ENCODE peak calls at places on chromosomes 2 and 18, in four cellular contexts. Z is OCI-LY7, O is left ventricle myocardium inferior, E is cardiac fibroblast. R is an unnamed sample.

GRCh38 chr2:33126973-33127372 is 180.2 kb downstream of the LTBP1 start:
- DNase-seq in Z (no peak), E (peak), O (no peak), R (peak)

GRCh38 chr2:233830111-233830760 is 24.1 kb downstream of the HJURP start:
- DNase-seq in O (no peak), Z (no peak), E (no peak), R (no peak)

GRCh38 chr2:108257757-108258331 is 18.1 kb downstream of the SULT1C3 start:
- DNase-seq in E (no peak), Z (no peak), O (no peak), R (peak)

GRCh38 chr18:78153362-78153761 is 826.3 kb upstream of the SALL3 start:
- DNase-seq in E (no peak), Z (no peak), O (no peak), R (no peak)

GRCh38 chr18:62200121-62200914 is 13.3 kb downstream of the RELCH start:
- DNase-seq in Z (no peak), O (no peak), E (peak), R (peak)

GRCh38 chr18:76567835-76568445 is 72.9 kb upstream of the ZNF516 start:
- DNase-seq in E (no peak), O (no peak), Z (no peak), R (no peak)

GRCh38 chr2:110713508-110714362 is 18.6 kb upstream of the ACOXL start:
- DNase-seq in Z (no peak), O (no peak), E (no peak), R (no peak)

GRCh38 chr2:187875836-187876235 is 321.6 kb upstream of the TFPI start:
- DNase-seq in O (no peak), E (no peak), Z (no peak), R (no peak)

GRCh38 chr2:105804266-105804665 is 59.6 kb downstream of the NCK2 start:
- DNase-seq in Z (no peak), E (peak), O (no peak), R (peak)

GRCh38 chr18:59918320-59918755 is 18.5 kb downstream of the PMAIP1 start:
- DNase-seq in E (peak), Z (peak), O (peak), R (peak)

GRCh38 chr2:72898263-72898906 is 11.2 kb downstream of the SPR start:
- DNase-seq in O (no peak), Z (no peak), E (no peak), R (no peak)

GRCh38 chr2:105641389-105641811 is 103.3 kb upstream of the NCK2 start:
- DNase-seq in O (no peak), E (peak), Z (no peak), R (no peak)

GRCh38 chr2:234858790-234859329 is 93.0 kb upstream of the SH3BP4 start:
- DNase-seq in Z (no peak), O (no peak), E (no peak), R (no peak)

GRCh38 chr2:233448565-233448964 is 94.3 kb downstream of the DGKD start:
- DNase-seq in Z (no peak), E (no peak), O (no peak), R (no peak)

GRCh38 chr18:55415258-55415871 is 172.6 kb downstream of the TCF4 start:
- DNase-seq in Z (peak), E (peak), O (peak), R (peak)

GRCh38 chr2:79393107-79393506 is 119.7 kb upstream of the CTNNA2 start:
- DNase-seq in O (no peak), E (no peak), Z (no peak), R (no peak)

GRCh38 chr2:240662681-240663080 is 20.0 kb downstream of the AQP12B start:
- DNase-seq in E (no peak), O (no peak), Z (no peak), R (no peak)

GRCh38 chr2:240664622-240665021 is 18.1 kb downstream of the AQP12B start:
- DNase-seq in E (no peak), O (no peak), Z (no peak), R (no peak)

GRCh38 chr2:240663791-240664190 is 18.9 kb downstream of the AQP12B start:
- DNase-seq in E (no peak), Z (no peak), O (no peak), R (no peak)
- TF ChIP-seq CTCF in E (peak), Z (peak), O (no peak), R (no peak)

DNA sequence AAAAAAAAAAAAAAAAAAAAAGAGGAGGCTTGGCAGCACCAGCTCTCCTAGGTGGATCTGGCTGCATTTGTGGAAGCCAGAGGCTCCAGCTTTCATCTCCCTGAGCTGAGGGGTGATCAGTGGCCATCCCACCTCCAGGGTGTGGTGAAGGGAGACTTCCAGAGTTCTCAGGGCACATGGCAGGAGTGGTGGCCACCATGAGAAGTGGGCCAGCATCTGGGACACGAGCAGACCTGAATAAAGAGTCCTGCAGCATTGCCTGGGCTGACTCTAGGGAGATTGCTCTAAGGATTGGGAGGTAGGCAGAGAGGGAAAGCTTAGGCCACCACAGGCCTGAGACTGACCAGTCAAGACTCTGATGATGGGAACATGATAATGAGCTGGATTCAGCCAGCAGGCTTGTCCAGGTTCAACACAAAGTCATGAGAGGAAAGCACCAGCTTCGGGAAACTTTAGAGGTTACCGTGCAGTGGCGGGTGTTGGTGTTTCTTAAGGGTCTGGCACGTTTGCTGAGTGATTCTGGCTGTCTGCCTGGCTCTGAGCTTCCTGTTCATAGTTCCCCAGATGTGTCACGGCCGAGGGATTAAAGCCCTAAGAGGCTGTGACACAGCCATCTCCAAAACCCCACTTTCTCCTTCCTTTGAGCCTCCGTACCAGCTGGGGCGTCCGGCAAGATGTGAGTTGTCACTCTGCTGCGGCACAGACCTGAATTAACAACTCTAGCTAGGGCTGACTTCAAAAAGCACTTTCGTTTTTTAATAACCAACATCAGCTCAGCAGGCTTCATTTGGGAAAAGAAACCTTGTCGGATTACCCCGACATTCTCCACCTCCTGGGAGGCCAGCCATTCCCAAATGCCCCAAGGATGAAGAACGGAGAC is 38.3 kb upstream of the IL1R1 start:
- DNase-seq in E (peak), Z (no peak), O (peak), R (peak)
- H3K4me3 ChIP-seq in E (peak), Z (no peak), O (peak), R (peak)

GRCh38 chr2:154507186-154507585 is 191.3 kb upstream of the KCNJ3 start:
- DNase-seq in Z (no peak), E (no peak), O (no peak), R (no peak)
- TF ChIP-seq CTCF in Z (peak), E (no peak), O (no peak), R (no peak)

DNA sequence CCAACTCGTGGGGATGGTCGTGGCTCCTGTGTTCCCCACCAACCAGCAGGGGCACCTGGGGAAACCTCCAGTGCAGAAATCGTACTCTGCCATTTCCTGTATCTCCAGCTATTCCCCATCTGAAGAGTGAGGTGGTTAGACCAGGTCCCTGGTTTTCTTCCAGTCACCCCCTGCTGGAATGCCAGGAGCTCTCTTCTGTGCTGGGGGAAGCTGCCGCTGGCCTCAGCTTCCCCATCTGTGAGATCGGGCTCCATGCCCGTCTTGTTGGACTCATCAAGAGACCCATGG is 119.7 kb downstream of the INHBB start:
- DNase-seq in Z (no peak), E (no peak), O (no peak), R (no peak)
- H3K4me3 ChIP-seq in Z (no peak), E (no peak), O (peak), R (no peak)

DNA sequence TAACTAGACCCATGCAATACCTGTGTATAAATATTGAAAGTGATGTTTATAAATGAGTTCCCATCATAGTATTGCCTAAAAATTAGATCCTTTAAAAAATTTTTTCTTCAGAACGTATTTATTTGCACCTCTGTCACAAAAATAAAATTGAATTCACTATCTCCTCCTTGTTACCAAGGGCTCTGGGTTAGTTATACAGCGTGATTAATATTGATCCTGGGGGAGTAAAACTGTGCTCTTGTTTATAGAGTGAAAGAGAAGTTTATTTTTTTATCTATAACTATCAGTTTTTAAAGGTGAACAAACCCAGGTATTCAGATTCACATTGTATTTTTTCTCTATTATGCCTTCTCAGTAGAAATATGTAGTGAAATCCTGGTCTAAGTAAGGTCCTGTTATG is 458.5 kb downstream of the CPS1 start:
- DNase-seq in Z (no peak), E (no peak), O (no peak), R (no peak)
- TF ChIP-seq CTCF in Z (no peak), E (no peak), O (no peak), R (no peak)

DNA sequence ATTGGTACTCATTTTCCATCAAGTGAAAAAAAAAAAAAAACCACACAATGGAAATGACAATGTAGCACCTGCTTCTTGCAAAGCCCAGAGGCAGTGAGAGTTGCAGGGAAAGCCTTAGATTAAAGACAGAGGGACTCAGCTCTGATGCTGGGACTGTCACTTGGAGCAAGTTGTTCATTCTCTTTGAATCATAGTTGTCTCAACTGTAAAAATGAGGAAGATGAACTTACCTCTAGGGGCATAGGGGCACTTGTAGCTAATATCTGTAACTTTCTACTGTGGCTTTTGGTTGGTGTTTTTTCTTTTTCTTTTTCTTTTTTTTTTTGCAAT is 81.4 kb upstream of the LPIN2 start:
- DNase-seq in E (no peak), Z (peak), O (no peak), R (no peak)
- H3K4me3 ChIP-seq in E (no peak), Z (no peak), O (no peak), R (no peak)